ENCODE peak calls at places on chromosome 2, in four cellular contexts. One of them, this sample, is unnamed.
A peak's percentile ranks its signal among the peaks of the same experiment; 100 is the strongest.

GRCh38 chr2:119178811-119179601 is 20.5 kb upstream of the C1QL2 start:
- DNase-seq in HFFc6: peak; percentile 19
- DNase-seq in upper lobe of left lung: no peak
- DNase-seq in CD4-positive, alpha-beta T cell: no peak
- DNase-seq in this sample: no peak

GRCh38 chr2:232523682-232524597 is 2.0 kb upstream of the CHRND start:
- DNase-seq in upper lobe of left lung: peak; percentile 87
- DNase-seq in HFFc6: no peak
- DNase-seq in CD4-positive, alpha-beta T cell: no peak
- DNase-seq in this sample: no peak

GRCh38 chr2:241760301-241760771 is 16.3 kb upstream of the GAL3ST2 start:
- DNase-seq in CD4-positive, alpha-beta T cell: no peak
- DNase-seq in upper lobe of left lung: no peak
- DNase-seq in HFFc6: no peak
- DNase-seq in this sample: no peak

GRCh38 chr2:204205548-204205947 is 269.0 kb downstream of the ICOS start:
- DNase-seq in HFFc6: no peak
- DNase-seq in upper lobe of left lung: no peak
- DNase-seq in CD4-positive, alpha-beta T cell: no peak
- DNase-seq in this sample: no peak

GRCh38 chr2:149715894-149716293 is 128.3 kb upstream of the MMADHC start:
- DNase-seq in upper lobe of left lung: no peak
- DNase-seq in HFFc6: no peak
- DNase-seq in CD4-positive, alpha-beta T cell: no peak
- DNase-seq in this sample: no peak

GRCh38 chr2:108615480-108616090 is 81.3 kb downstream of the LIMS1 start:
- DNase-seq in upper lobe of left lung: no peak
- DNase-seq in CD4-positive, alpha-beta T cell: no peak
- DNase-seq in HFFc6: no peak
- DNase-seq in this sample: no peak

GRCh38 chr2:69422198-69422597 is 15.0 kb downstream of the NFU1 start:
- DNase-seq in CD4-positive, alpha-beta T cell: no peak
- DNase-seq in HFFc6: no peak
- DNase-seq in upper lobe of left lung: no peak
- DNase-seq in this sample: no peak

GRCh38 chr2:85394256-85394655 is 15.9 kb downstream of the CAPG start:
- DNase-seq in HFFc6: no peak
- DNase-seq in upper lobe of left lung: no peak
- DNase-seq in CD4-positive, alpha-beta T cell: no peak
- DNase-seq in this sample: no peak

GRCh38 chr2:29591600-29591999 is 329.8 kb downstream of the ALK start:
- DNase-seq in upper lobe of left lung: no peak
- DNase-seq in CD4-positive, alpha-beta T cell: no peak
- DNase-seq in HFFc6: no peak
- DNase-seq in this sample: no peak

GRCh38 chr2:40361478-40361877 is 90.4 kb downstream of the SLC8A1 start:
- DNase-seq in HFFc6: no peak
- DNase-seq in CD4-positive, alpha-beta T cell: no peak
- DNase-seq in upper lobe of left lung: no peak
- DNase-seq in this sample: no peak

GRCh38 chr2:44550571-44550970 is 188.8 kb downstream of the CAMKMT start:
- DNase-seq in upper lobe of left lung: no peak
- DNase-seq in HFFc6: no peak
- DNase-seq in CD4-positive, alpha-beta T cell: no peak
- DNase-seq in this sample: peak; percentile 18

GRCh38 chr2:199738723-199739412 is 112.1 kb downstream of the FTCDNL1 start:
- DNase-seq in HFFc6: peak; percentile 23
- DNase-seq in CD4-positive, alpha-beta T cell: no peak
- DNase-seq in upper lobe of left lung: no peak
- DNase-seq in this sample: no peak

GRCh38 chr2:58227171-58227917 is 13.8 kb downstream of the FANCL start:
- DNase-seq in upper lobe of left lung: no peak
- DNase-seq in HFFc6: no peak
- DNase-seq in CD4-positive, alpha-beta T cell: no peak
- DNase-seq in this sample: no peak

GRCh38 chr2:43943323-43943722 is 52.5 kb downstream of the LRPPRC start:
- DNase-seq in HFFc6: no peak
- DNase-seq in CD4-positive, alpha-beta T cell: no peak
- DNase-seq in upper lobe of left lung: no peak
- DNase-seq in this sample: no peak

GRCh38 chr2:241686649-241687425 is at the start of gene DTYMK:
- DNase-seq in HFFc6: peak; percentile 95
- DNase-seq in upper lobe of left lung: peak; percentile 100
- DNase-seq in CD4-positive, alpha-beta T cell: peak; percentile 91
- DNase-seq in this sample: peak; percentile 99

GRCh38 chr2:113407446-113408099 is 29.9 kb upstream of the ZNG1B start:
- DNase-seq in CD4-positive, alpha-beta T cell: no peak
- DNase-seq in upper lobe of left lung: no peak
- DNase-seq in HFFc6: peak; percentile 5
- DNase-seq in this sample: no peak

GRCh38 chr2:135055182-135055786 is 3.2 kb downstream of the RAB3GAP1 start:
- DNase-seq in upper lobe of left lung: no peak
- DNase-seq in HFFc6: peak; percentile 79
- DNase-seq in CD4-positive, alpha-beta T cell: no peak
- DNase-seq in this sample: no peak

GRCh38 chr2:109321570-109321969 is 192.6 kb downstream of the SH3RF3 start:
- DNase-seq in HFFc6: peak; percentile 18
- DNase-seq in upper lobe of left lung: no peak
- DNase-seq in CD4-positive, alpha-beta T cell: no peak
- DNase-seq in this sample: no peak

GRCh38 chr2:193783681-193784080 is 1588.9 kb upstream of the TMEFF2 start:
- DNase-seq in upper lobe of left lung: no peak
- DNase-seq in CD4-positive, alpha-beta T cell: no peak
- DNase-seq in HFFc6: no peak
- DNase-seq in this sample: no peak

GRCh38 chr2:201664334-201664733 is 21.0 kb upstream of the TMEM237 start:
- DNase-seq in HFFc6: no peak
- DNase-seq in CD4-positive, alpha-beta T cell: no peak
- DNase-seq in upper lobe of left lung: no peak
- DNase-seq in this sample: no peak

GRCh38 chr2:20573611-20574422 is 77.1 kb downstream of the HS1BP3 start:
- DNase-seq in upper lobe of left lung: no peak
- DNase-seq in CD4-positive, alpha-beta T cell: no peak
- DNase-seq in HFFc6: peak; percentile 29
- DNase-seq in this sample: no peak

GRCh38 chr2:176293334-176293733 is 24.1 kb downstream of the MTX2 start:
- DNase-seq in CD4-positive, alpha-beta T cell: no peak
- DNase-seq in upper lobe of left lung: no peak
- DNase-seq in HFFc6: no peak
- DNase-seq in this sample: no peak

GRCh38 chr2:138503087-138503442 is 1.5 kb downstream of the SPOPL start:
- DNase-seq in CD4-positive, alpha-beta T cell: no peak
- DNase-seq in upper lobe of left lung: no peak
- DNase-seq in HFFc6: no peak
- DNase-seq in this sample: no peak

GRCh38 chr2:74441690-74442482 is at the start of gene RTKN:
- DNase-seq in upper lobe of left lung: peak; percentile 92
- DNase-seq in HFFc6: no peak
- DNase-seq in CD4-positive, alpha-beta T cell: no peak
- DNase-seq in this sample: peak; percentile 66

GRCh38 chr2:32168513-32168912 is 2.8 kb downstream of the SLC30A6 start:
- DNase-seq in upper lobe of left lung: no peak
- DNase-seq in CD4-positive, alpha-beta T cell: no peak
- DNase-seq in HFFc6: no peak
- DNase-seq in this sample: peak; percentile 35

GRCh38 chr2:102271844-102272243 is 39.5 kb upstream of the IL1RL1 start:
- DNase-seq in HFFc6: no peak
- DNase-seq in upper lobe of left lung: no peak
- DNase-seq in CD4-positive, alpha-beta T cell: no peak
- DNase-seq in this sample: no peak

GRCh38 chr2:196431076-196431475 is 208.4 kb upstream of the CCDC150 start:
- DNase-seq in HFFc6: no peak
- DNase-seq in upper lobe of left lung: no peak
- DNase-seq in CD4-positive, alpha-beta T cell: no peak
- DNase-seq in this sample: no peak

GRCh38 chr2:109563294-109563693 is 50.5 kb downstream of the SEPTIN10 start:
- DNase-seq in CD4-positive, alpha-beta T cell: no peak
- DNase-seq in upper lobe of left lung: no peak
- DNase-seq in HFFc6: peak; percentile 34
- DNase-seq in this sample: no peak

GRCh38 chr2:85775406-85776381 is 21.9 kb downstream of the ATOH8 start:
- DNase-seq in upper lobe of left lung: no peak
- DNase-seq in HFFc6: no peak
- DNase-seq in CD4-positive, alpha-beta T cell: no peak
- DNase-seq in this sample: no peak

GRCh38 chr2:64627860-64628841 is 25.6 kb downstream of the SERTAD2 start:
- DNase-seq in upper lobe of left lung: no peak
- DNase-seq in HFFc6: no peak
- DNase-seq in CD4-positive, alpha-beta T cell: no peak
- DNase-seq in this sample: no peak

GRCh38 chr2:195212586-195212985 is 444.4 kb upstream of the SLC39A10 start:
- DNase-seq in CD4-positive, alpha-beta T cell: no peak
- DNase-seq in HFFc6: no peak
- DNase-seq in upper lobe of left lung: no peak
- DNase-seq in this sample: no peak

GRCh38 chr2:106117347-106117746 is 76.8 kb downstream of the UXS1 start:
- DNase-seq in upper lobe of left lung: no peak
- DNase-seq in CD4-positive, alpha-beta T cell: no peak
- DNase-seq in HFFc6: no peak
- DNase-seq in this sample: no peak

GRCh38 chr2:74162951-74163350 is 15.2 kb upstream of the BOLA3 start:
- DNase-seq in CD4-positive, alpha-beta T cell: no peak
- DNase-seq in HFFc6: no peak
- DNase-seq in upper lobe of left lung: no peak
- DNase-seq in this sample: no peak

GRCh38 chr2:207352978-207353377 is 176.8 kb upstream of the CREB1 start:
- DNase-seq in HFFc6: no peak
- DNase-seq in CD4-positive, alpha-beta T cell: no peak
- DNase-seq in upper lobe of left lung: no peak
- DNase-seq in this sample: peak; percentile 31

GRCh38 chr2:162890690-162891311 is 52.2 kb upstream of the KCNH7 start:
- DNase-seq in upper lobe of left lung: no peak
- DNase-seq in CD4-positive, alpha-beta T cell: no peak
- DNase-seq in HFFc6: peak; percentile 61
- DNase-seq in this sample: peak; percentile 26
- TF ChIP-seq CTCF in upper lobe of left lung: no peak
- TF ChIP-seq CTCF in CD4-positive, alpha-beta T cell: peak; percentile 10
- TF ChIP-seq CTCF in HFFc6: peak; percentile 87
- TF ChIP-seq CTCF in this sample: peak; percentile 90

GRCh38 chr2:23404426-23404825 is 19.4 kb downstream of the KLHL29 start:
- DNase-seq in upper lobe of left lung: no peak
- DNase-seq in HFFc6: peak; percentile 80
- DNase-seq in CD4-positive, alpha-beta T cell: no peak
- DNase-seq in this sample: peak; percentile 43
- TF ChIP-seq CTCF in upper lobe of left lung: no peak
- TF ChIP-seq CTCF in HFFc6: peak; percentile 68
- TF ChIP-seq CTCF in CD4-positive, alpha-beta T cell: no peak
- TF ChIP-seq CTCF in this sample: peak; percentile 35

GRCh38 chr2:88950010-88950409 is 258.5 kb downstream of the RPIA start:
- DNase-seq in CD4-positive, alpha-beta T cell: no peak
- DNase-seq in HFFc6: no peak
- DNase-seq in upper lobe of left lung: no peak
- DNase-seq in this sample: no peak
- TF ChIP-seq CTCF in CD4-positive, alpha-beta T cell: no peak
- TF ChIP-seq CTCF in HFFc6: peak; percentile 69
- TF ChIP-seq CTCF in upper lobe of left lung: no peak
- TF ChIP-seq CTCF in this sample: no peak

GRCh38 chr2:214830794-214831346 is 21.4 kb upstream of the BARD1 start:
- DNase-seq in CD4-positive, alpha-beta T cell: no peak
- DNase-seq in upper lobe of left lung: no peak
- DNase-seq in HFFc6: no peak
- DNase-seq in this sample: no peak
- TF ChIP-seq CTCF in CD4-positive, alpha-beta T cell: peak; percentile 21
- TF ChIP-seq CTCF in upper lobe of left lung: no peak
- TF ChIP-seq CTCF in HFFc6: peak; percentile 69
- TF ChIP-seq CTCF in this sample: peak; percentile 27